ENCODE peak calls at places on chromosomes 7 and 10, in seven cellular contexts. Q is GM12878, E is GM12892, Z is GM12891, D is HepG2, M is H1, T is K562. Y is an unnamed sample.

GRCh38 chr10:11746883-11747539 is 4.8 kb downstream of the ECHDC3 start:
- DNase-seq in E (no peak), D (no peak), T (no peak), M (no peak), Q (no peak), Z (no peak), Y (no peak)

GRCh38 chr10:26516540-26517101 is 78.5 kb downstream of the APBB1IP start:
- DNase-seq in M (peak; percentile 50), Q (no peak), E (no peak), T (no peak), D (no peak), Z (no peak), Y (no peak)

GRCh38 chr10:73816917-73817729 is 5.7 kb upstream of the NDST2 start:
- DNase-seq in Z (no peak), T (peak; percentile 80), E (no peak), M (no peak), Q (no peak), D (no peak), Y (no peak)

GRCh38 chr10:129908406-129908805 is 55.7 kb downstream of the EBF3 start:
- DNase-seq in M (no peak), T (no peak), Z (no peak), Q (no peak), D (no peak), E (no peak), Y (no peak)

GRCh38 chr10:95814011-95814727 is 58.2 kb downstream of the ENTPD1 start:
- DNase-seq in Z (no peak), D (peak; percentile 76), T (no peak), E (no peak), M (no peak), Q (no peak), Y (no peak)

GRCh38 chr10:96714031-96714590 is 6.2 kb downstream of the PIK3AP1 start:
- DNase-seq in Q (no peak), E (no peak), Z (no peak), T (no peak), M (no peak), D (no peak), Y (no peak)

GRCh38 chr10:132784582-132785432 is 1.1 kb downstream of the NKX6-2 start:
- DNase-seq in M (peak; percentile 75), D (no peak), Z (no peak), T (no peak), E (no peak), Q (no peak), Y (no peak)

GRCh38 chr7:69764681-69765080 is 166.4 kb downstream of the AUTS2 start:
- DNase-seq in D (no peak), T (no peak), Z (no peak), M (no peak), Q (no peak), E (no peak), Y (no peak)

GRCh38 chr10:113096111-113097045 is 146.3 kb downstream of the TCF7L2 start:
- DNase-seq in E (no peak), D (no peak), T (no peak), M (no peak), Z (no peak), Q (no peak), Y (no peak)

GRCh38 chr7:123580406-123581161 is 21.0 kb upstream of the ASB15 start:
- DNase-seq in D (peak; percentile 46), E (no peak), Z (no peak), M (no peak), Q (no peak), T (no peak), Y (peak; percentile 34)

GRCh38 chr10:88800152-88801125 is 2.1 kb upstream of the LIPM start:
- DNase-seq in E (no peak), M (no peak), D (no peak), Q (no peak), T (no peak), Z (no peak), Y (no peak)

GRCh38 chr10:67666416-67667043 is 29.5 kb downstream of the CTNNA3 start:
- DNase-seq in Q (no peak), D (peak; percentile 21), T (peak; percentile 38), M (no peak), Z (no peak), E (no peak), Y (peak; percentile 26)

DNA sequence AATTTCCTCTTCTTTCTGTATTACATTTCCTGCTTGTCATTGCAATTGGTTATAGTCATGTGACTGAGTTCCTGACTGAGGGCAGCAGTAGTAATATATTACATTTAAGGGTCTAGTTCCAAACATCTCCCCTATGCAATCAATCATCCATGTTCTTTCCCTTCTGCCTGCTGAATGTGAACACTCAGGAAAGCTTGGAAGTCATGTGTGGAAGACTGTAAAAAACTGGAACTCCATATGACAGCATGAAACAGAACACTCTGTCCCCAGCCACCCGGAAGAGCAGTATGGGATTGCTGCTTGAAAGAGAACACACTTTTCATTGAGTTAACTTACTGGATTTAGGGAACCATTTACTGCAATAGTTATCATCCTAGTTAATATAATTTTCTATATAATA is 459.7 kb upstream of the SEMA3A start:
- DNase-seq in D (no peak), Q (no peak), T (no peak), Z (no peak), E (no peak), M (no peak), Y (no peak)
- TF ChIP-seq TAF1 in D (no peak), Q (no peak), T (no peak), Z (no peak), E (no peak), M (no peak), Y (no peak)

GRCh38 chr7:138892808-138893207 is 88.4 kb downstream of the KIAA1549 start:
- DNase-seq in T (no peak), Q (no peak), D (no peak), M (no peak), Z (no peak), E (no peak), Y (no peak)

GRCh38 chr7:138890782-138891445 is 90.3 kb downstream of the KIAA1549 start:
- DNase-seq in M (no peak), D (peak; percentile 73), T (no peak), Q (no peak), E (no peak), Z (no peak), Y (peak; percentile 67)

GRCh38 chr7:138890467-138890781 is 90.8 kb downstream of the KIAA1549 start:
- DNase-seq in Q (no peak), Z (no peak), D (no peak), E (no peak), M (no peak), T (no peak), Y (no peak)

GRCh38 chr7:138892016-138892630 is 89.1 kb downstream of the KIAA1549 start:
- DNase-seq in Z (no peak), E (no peak), D (no peak), T (no peak), Q (no peak), M (no peak), Y (no peak)

GRCh38 chr7:138891446-138891810 is 89.8 kb downstream of the KIAA1549 start:
- DNase-seq in M (no peak), Z (no peak), Q (no peak), T (no peak), E (no peak), D (no peak), Y (peak; percentile 80)
- TF ChIP-seq TAF1 in M (no peak), Z (no peak), Q (no peak), T (no peak), E (no peak), D (no peak), Y (peak; percentile 58)

GRCh38 chr7:49866910-49867309 is 93.5 kb downstream of the VWC2 start:
- DNase-seq in T (no peak), E (no peak), M (no peak), D (no peak), Z (no peak), Q (no peak), Y (no peak)
- TF ChIP-seq TAF1 in T (no peak), E (no peak), M (no peak), D (no peak), Z (no peak), Q (no peak), Y (no peak)

GRCh38 chr10:4283841-4284610 is 499.0 kb upstream of the KLF6 start:
- DNase-seq in D (no peak), T (no peak), Z (no peak), Q (no peak), E (no peak), M (no peak), Y (no peak)

GRCh38 chr10:4280481-4281206 is 495.6 kb upstream of the KLF6 start:
- DNase-seq in T (no peak), E (no peak), D (no peak), M (no peak), Q (no peak), Z (no peak), Y (no peak)

GRCh38 chr10:4282496-4282895 is 497.5 kb upstream of the KLF6 start:
- DNase-seq in Q (no peak), D (no peak), M (no peak), E (no peak), Z (no peak), T (no peak), Y (no peak)

GRCh38 chr10:4281207-4281825 is 496.3 kb upstream of the KLF6 start:
- DNase-seq in M (no peak), T (no peak), Q (no peak), D (no peak), Z (no peak), E (no peak), Y (no peak)

DNA sequence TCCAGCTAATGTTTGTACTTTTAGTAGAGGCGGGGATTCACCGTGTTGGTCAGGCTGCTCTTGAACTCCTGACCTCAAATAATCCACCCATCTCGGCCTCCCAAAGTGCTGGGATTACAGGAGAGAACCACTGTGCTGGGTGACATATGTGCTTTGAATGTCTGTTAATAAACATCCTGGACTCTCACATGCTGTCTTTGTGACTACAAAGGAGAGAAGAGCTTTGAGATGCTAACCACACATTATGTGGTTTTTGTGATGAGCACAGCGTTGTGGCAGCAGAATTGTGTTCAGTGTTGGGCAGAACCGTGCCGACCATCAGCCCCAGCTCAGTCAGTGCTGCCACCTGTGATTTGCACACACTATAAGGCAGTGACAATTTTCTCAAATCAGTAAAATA is 500.1 kb upstream of the KLF6 start:
- DNase-seq in M (no peak), T (no peak), Q (no peak), Z (no peak), D (no peak), E (no peak), Y (no peak)
- TF ChIP-seq TAF1 in M (no peak), T (no peak), Q (no peak), Z (no peak), D (no peak), E (no peak), Y (no peak)

DNA sequence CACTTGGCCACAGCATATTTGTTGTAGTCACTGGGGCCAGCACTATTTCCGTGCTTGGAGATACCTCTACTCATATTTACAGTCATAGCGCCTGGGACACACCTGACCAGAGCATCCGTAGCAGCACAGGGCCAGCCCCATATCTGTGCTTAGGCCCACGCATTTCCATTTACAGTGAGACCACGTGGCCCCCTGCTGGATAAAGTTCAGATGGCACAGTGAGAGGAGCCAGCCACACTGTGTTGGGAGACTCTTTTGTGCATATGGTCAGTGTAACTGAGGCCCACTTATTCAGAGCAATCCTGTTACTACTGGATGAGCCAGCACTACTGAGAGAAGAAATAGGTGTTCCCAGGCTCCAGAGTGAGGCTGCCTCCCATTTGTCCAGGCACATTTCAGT is 455.3 kb downstream of the REEP3 start:
- DNase-seq in Z (peak; percentile 49), E (peak; percentile 29), D (peak; percentile 29), M (peak; percentile 75), T (peak; percentile 61), Q (no peak), Y (peak; percentile 68)
- TF ChIP-seq TAF1 in Z (no peak), E (no peak), D (no peak), M (no peak), T (no peak), Q (no peak), Y (no peak)

Y was measured in SK-N-SH.